ENCODE peak calls at places on chromosomes 7 and 10, in seven cellular contexts. A, Y, W, C, G, K and F are unnamed samples.

GRCh38 chr10:42812028-42812427 is 29.4 kb downstream of the BMS1 start:
- DNase-seq in W (no peak), G (no peak), A (no peak), C (no peak), Y (no peak), K (no peak), F (no peak)

GRCh38 chr7:107931740-107932515 is 40.9 kb downstream of the DLD start:
- DNase-seq in A (no peak), G (no peak), K (no peak), Y (no peak), C (peak; percentile 28), W (no peak), F (no peak)

GRCh38 chr10:121830101-121830500 is 97.7 kb downstream of the ATE1 start:
- DNase-seq in Y (no peak), C (no peak), W (no peak), K (no peak), G (no peak), A (no peak), F (no peak)

GRCh38 chr7:130961128-130961601 is 227.2 kb upstream of the KLF14 start:
- DNase-seq in Y (peak; percentile 82), G (peak; percentile 58), W (no peak), A (peak; percentile 94), C (no peak), K (no peak), F (peak; percentile 72)

GRCh38 chr10:2839081-2839725 is 228.1 kb upstream of the PFKP start:
- DNase-seq in C (peak; percentile 48), G (peak; percentile 24), W (no peak), A (peak; percentile 5), K (peak; percentile 1), Y (peak; percentile 49), F (no peak)

GRCh38 chr10:1009071-1009494 is 16.6 kb downstream of the IDI2 start:
- DNase-seq in A (no peak), G (no peak), W (no peak), K (no peak), C (no peak), Y (no peak), F (no peak)

GRCh38 chr7:92765725-92766124 is 70.6 kb downstream of the CDK6 start:
- DNase-seq in G (no peak), W (no peak), A (peak; percentile 89), Y (peak; percentile 85), C (no peak), K (peak; percentile 84), F (no peak)

GRCh38 chr10:79052311-79053080 is 16.3 kb upstream of the ZMIZ1 start:
- DNase-seq in G (peak; percentile 28), A (peak; percentile 17), W (no peak), Y (peak; percentile 36), K (no peak), C (peak; percentile 55), F (no peak)

GRCh38 chr10:102352066-102352715 is 43.3 kb upstream of the NFKB2 start:
- DNase-seq in W (peak; percentile 54), Y (peak; percentile 68), K (peak; percentile 46), C (peak; percentile 45), G (peak; percentile 63), A (peak; percentile 60), F (peak; percentile 67)

GRCh38 chr7:100836812-100837098 is 9.4 kb upstream of the EPHB4 start:
- DNase-seq in C (no peak), W (no peak), K (no peak), Y (no peak), A (no peak), G (no peak), F (no peak)

GRCh38 chr10:43076311-43076875 is 476 bp upstream of the RET start:
- DNase-seq in W (no peak), C (no peak), G (no peak), A (no peak), K (no peak), Y (peak; percentile 42), F (no peak)

GRCh38 chr7:13050703-13051102 is 363.3 kb downstream of the ARL4A start:
- DNase-seq in G (no peak), Y (peak; percentile 66), W (no peak), K (peak; percentile 94), C (no peak), A (peak; percentile 63), F (no peak)

GRCh38 chr7:121620953-121621606 is 225.0 kb upstream of the FAM3C start:
- DNase-seq in C (peak; percentile 41), A (no peak), W (no peak), G (no peak), Y (no peak), K (no peak), F (no peak)

GRCh38 chr10:116272497-116273221 is at the start of gene GFRA1:
- DNase-seq in G (no peak), A (peak; percentile 40), K (peak; percentile 9), Y (peak; percentile 21), C (peak; percentile 8), W (no peak), F (no peak)

GRCh38 chr10:122229678-122230077 is 41.4 kb upstream of the BTBD16 start:
- DNase-seq in W (no peak), C (no peak), A (no peak), Y (no peak), G (no peak), K (no peak), F (no peak)

GRCh38 chr10:53786236-53786635 is 1013.7 kb upstream of the MBL2 start:
- DNase-seq in W (no peak), C (no peak), Y (peak; percentile 12), G (peak; percentile 1), A (no peak), K (no peak), F (no peak)

GRCh38 chr7:29806793-29807178 is 478 bp downstream of the WIPF3 start:
- DNase-seq in Y (no peak), A (no peak), G (no peak), C (peak; percentile 8), W (no peak), K (no peak), F (no peak)